ENCODE peak calls at places on chromosomes 16 and 17, in nine cellular contexts. Y, G, O, J, K, Z, W, F and R are unnamed samples. For H3K4me1, the result is how much of the 10 kb centered on the place peaks cover.

GRCh38 chr16:48156790-48157209 is 1.0 kb upstream of the ABCC12 start:
- DNase-seq in K (peak), W (peak), G (peak), Z (peak), J (peak), F (peak), O (peak), Y (peak), R (peak)

GRCh38 chr17:32259596-32259995 is 6.0 kb upstream of the RHBDL3 start:
- DNase-seq in O (no peak), G (no peak), Z (no peak), Y (no peak), K (no peak), W (no peak), J (no peak), F (no peak), R (peak)

GRCh38 chr16:50606431-50607050 is 58.3 kb downstream of the NKD1 start:
- DNase-seq in F (no peak), O (no peak), K (no peak), W (no peak), Y (no peak), Z (no peak), G (no peak), J (no peak), R (no peak)

GRCh38 chr16:75801307-75801706 is 75.0 kb upstream of the CPHXL start:
- DNase-seq in F (no peak), O (no peak), J (no peak), G (no peak), Z (no peak), Y (no peak), K (no peak), W (no peak), R (peak)

GRCh38 chr17:49677933-49678847 is at the start of gene SPOP:
- DNase-seq in K (peak), Y (peak), Z (peak), J (peak), F (peak), W (peak), G (peak), O (peak), R (peak)

GRCh38 chr16:56910654-56911539 is 21.0 kb upstream of the HERPUD1 start:
- DNase-seq in J (no peak), Z (no peak), O (no peak), K (peak), Y (no peak), W (peak), F (peak), G (no peak), R (peak)

GRCh38 chr16:11257131-11257938 is 1.3 kb upstream of the SOCS1 start:
- DNase-seq in J (peak), G (peak), K (peak), Y (peak), F (peak), Z (peak), W (peak), O (peak), R (peak)

GRCh38 chr17:36674278-36674650 is 72.9 kb downstream of the MRM1 start:
- DNase-seq in F (no peak), Y (peak), W (no peak), Z (no peak), J (no peak), K (no peak), O (no peak), G (no peak), R (no peak)

GRCh38 chr16:88917146-88917914 is 50.9 kb upstream of the PABPN1L start:
- DNase-seq in F (no peak), O (no peak), W (no peak), J (no peak), Y (no peak), Z (no peak), K (no peak), G (no peak), R (no peak)

GRCh38 chr17:81083125-81083765 is 48.3 kb downstream of the BAIAP2 start:
- DNase-seq in Z (no peak), W (no peak), J (peak), G (no peak), K (no peak), F (no peak), Y (no peak), O (no peak), R (no peak)

GRCh38 chr17:81081217-81081616 is 46.3 kb downstream of the BAIAP2 start:
- DNase-seq in W (no peak), F (no peak), G (no peak), K (no peak), O (no peak), Y (no peak), J (no peak), Z (no peak), R (no peak)

GRCh38 chr17:81081619-81082176 is 46.7 kb downstream of the BAIAP2 start:
- DNase-seq in K (no peak), Z (no peak), G (no peak), F (no peak), J (no peak), W (no peak), Y (no peak), O (no peak), R (no peak)

GRCh38 chr17:81080056-81080455 is 45.1 kb downstream of the BAIAP2 start:
- DNase-seq in F (no peak), W (no peak), O (no peak), Y (no peak), Z (no peak), G (no peak), J (no peak), K (no peak), R (no peak)

DNA sequence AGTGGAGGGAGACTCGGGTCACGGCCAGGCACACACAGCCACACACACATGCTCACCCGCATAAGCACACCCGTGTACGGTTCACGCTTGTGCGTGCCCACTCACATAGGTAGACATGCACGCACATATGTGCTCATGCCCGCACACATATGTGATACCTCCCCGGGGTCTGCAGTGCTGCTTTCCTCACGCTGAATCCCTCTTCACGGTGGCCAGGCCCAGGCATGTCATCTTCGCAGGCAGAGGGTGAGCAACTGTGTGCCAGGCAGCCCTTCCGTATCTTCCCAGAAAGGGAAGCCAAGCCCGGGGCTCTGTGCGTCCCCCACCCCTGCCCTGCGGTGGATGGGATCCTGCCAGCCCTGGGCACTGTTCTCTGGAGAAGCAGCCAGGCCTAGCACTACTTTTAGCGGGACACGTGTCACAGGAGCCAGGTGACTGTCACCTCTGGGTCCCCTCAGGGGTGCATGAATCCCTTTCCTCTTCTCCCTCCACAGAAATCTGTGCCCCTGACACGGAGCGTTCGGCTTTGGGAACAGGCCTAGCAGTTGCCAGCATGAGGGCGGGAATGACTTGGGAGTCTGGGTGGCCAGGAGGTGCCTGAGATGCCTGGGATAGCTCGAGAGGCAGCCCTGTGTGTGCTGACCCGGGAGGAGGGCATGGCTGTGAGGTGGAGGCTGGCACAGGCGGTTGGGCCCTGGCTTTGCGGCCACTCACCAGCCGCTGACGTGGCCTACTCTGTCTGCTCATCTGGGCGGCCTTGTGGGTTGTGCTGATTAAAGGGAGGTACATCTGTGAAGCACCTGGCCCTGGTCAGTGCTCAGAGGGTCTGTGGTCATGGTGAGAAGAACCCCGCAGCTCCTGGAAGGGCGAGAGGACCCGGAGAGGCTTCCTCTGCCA is 47.5 kb downstream of the BAIAP2 start:
- DNase-seq in F (peak), W (peak), Z (no peak), Y (no peak), O (no peak), K (no peak), J (no peak), G (peak), R (no peak)
- H3K4me1 ChIP-seq in F (under half), W (under half), Z (under half), Y (under half), O (under half), K (under half), J (under half), G (under half), R (under half)

GRCh38 chr16:27111486-27111885 is 44.8 kb downstream of the C16orf82 start:
- DNase-seq in J (no peak), W (no peak), Z (no peak), O (no peak), K (no peak), Y (no peak), G (no peak), F (no peak), R (no peak)

GRCh38 chr16:27108826-27109665 is 42.3 kb downstream of the C16orf82 start:
- DNase-seq in G (no peak), Z (no peak), K (no peak), W (no peak), J (no peak), O (no peak), F (no peak), Y (no peak), R (no peak)

GRCh38 chr16:27112093-27112811 is 45.5 kb downstream of the C16orf82 start:
- DNase-seq in F (no peak), O (no peak), Y (no peak), J (no peak), K (no peak), Z (no peak), W (no peak), G (no peak), R (no peak)

GRCh38 chr16:27109666-27110523 is 43.2 kb downstream of the C16orf82 start:
- DNase-seq in K (peak), J (peak), O (peak), W (peak), G (peak), F (peak), Z (peak), Y (peak), R (peak)

DNA sequence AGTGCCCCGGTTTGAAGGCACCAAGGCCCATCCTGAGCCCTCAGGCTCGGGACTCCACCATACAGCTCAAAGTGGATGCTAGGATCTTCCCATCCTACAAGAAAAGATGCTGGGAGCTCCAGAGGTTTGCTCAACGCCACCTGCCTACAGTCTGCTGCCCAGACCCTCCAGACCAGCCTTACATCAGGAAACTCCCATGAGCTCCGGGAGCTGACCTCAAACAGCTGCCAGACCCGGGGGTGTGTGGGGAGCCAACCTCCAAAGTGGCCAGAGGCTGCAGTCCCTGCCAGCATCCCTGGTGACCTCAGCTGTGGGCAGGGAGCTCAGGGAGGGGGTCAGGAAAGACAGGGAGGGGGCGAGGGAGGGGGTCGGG is 43.8 kb downstream of the C16orf82 start:
- DNase-seq in Y (no peak), G (no peak), Z (no peak), W (no peak), F (no peak), J (no peak), K (no peak), O (no peak), R (no peak)
- H3K4me1 ChIP-seq in Y (under half), G (under half), Z (under half), W (under half), F (under half), J (under half), K (under half), O (under half), R (under half)

GRCh38 chr17:56676807-56677206 is 83.3 kb downstream of the NOG start:
- DNase-seq in J (no peak), O (no peak), W (no peak), Z (no peak), G (no peak), Y (no peak), F (peak), K (no peak), R (peak)

GRCh38 chr17:56679148-56679766 is 85.8 kb downstream of the NOG start:
- DNase-seq in K (peak), J (no peak), O (peak), F (peak), W (peak), Y (no peak), G (peak), Z (peak), R (peak)

GRCh38 chr17:56679767-56680422 is 86.4 kb downstream of the NOG start:
- DNase-seq in J (no peak), F (peak), W (peak), Y (no peak), Z (no peak), O (no peak), K (no peak), G (no peak), R (peak)

GRCh38 chr17:56680676-56681075 is 87.2 kb downstream of the NOG start:
- DNase-seq in J (no peak), O (no peak), G (no peak), F (peak), Y (no peak), W (no peak), K (no peak), Z (no peak), R (no peak)

GRCh38 chr17:56678249-56679144 is 85.0 kb downstream of the NOG start:
- DNase-seq in O (peak), W (peak), K (no peak), Z (no peak), Y (no peak), G (no peak), F (no peak), J (no peak), R (peak)
- H3K4me1 ChIP-seq in O (under half), W (half or more), K (under half), Z (under half), Y (under half), G (under half), F (half or more), J (under half), R (under half)

DNA sequence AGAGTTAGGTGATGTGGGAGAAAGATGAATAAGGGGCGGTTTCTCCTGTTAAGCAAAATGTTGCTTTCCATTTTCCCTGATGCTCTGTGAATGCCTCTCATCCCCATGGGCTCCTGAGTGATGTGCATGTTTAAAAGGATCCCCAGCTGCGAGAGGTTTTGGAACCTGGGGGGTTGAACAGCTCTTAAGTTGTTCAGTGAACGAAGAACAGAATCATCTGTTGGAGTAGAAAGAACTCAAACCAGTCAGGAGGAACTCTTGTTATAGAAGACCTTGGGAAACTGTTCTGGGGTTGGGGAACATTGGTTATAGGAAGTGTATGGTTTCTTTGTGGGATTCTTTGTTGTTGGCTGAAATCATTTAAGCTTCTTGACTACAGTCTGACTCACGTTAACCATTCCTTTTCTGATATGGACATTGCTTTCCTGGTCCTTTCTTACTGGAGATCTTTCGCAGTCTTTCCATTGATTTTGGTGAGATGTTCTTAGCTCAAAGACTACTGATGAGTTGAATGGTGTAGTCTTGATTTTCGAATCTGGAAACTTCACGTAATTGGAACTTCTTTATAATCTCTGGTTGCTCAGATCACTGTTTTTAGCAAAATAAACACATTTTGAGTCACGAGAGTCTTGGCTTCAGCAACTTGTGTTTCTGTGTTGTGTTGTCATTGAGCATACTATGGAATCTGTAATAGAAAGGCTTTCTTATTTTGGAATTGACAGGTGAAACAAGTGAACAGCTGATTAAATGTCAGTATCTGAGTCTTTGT is 1.3 kb downstream of the UNK start:
- DNase-seq in W (peak), Z (no peak), O (no peak), J (no peak), G (no peak), K (no peak), Y (no peak), F (peak), R (peak)
- H3K4me1 ChIP-seq in W (under half), Z (under half), O (under half), J (under half), G (under half), K (under half), Y (under half), F (under half), R (under half)

GRCh38 chr16:15954814-15955151 is 5.4 kb downstream of the ABCC1 start:
- DNase-seq in K (no peak), Y (no peak), W (no peak), F (no peak), O (no peak), G (peak), Z (no peak), J (no peak), R (peak)
- H3K4me1 ChIP-seq in K (under half), Y (under half), W (under half), F (under half), O (under half), G (under half), Z (under half), J (under half), R (under half)